ENCODE peak calls at places on chromosomes 3 and 15, in five cellular contexts. E, C, O, L and I are unnamed samples.

GRCh38 chr3:193822492-193823220 is 229.6 kb downstream of the OPA1 start:
- DNase-seq in L (no peak), O (peak), E (no peak), C (no peak), I (no peak)

GRCh38 chr3:38521391-38521987 is 25.3 kb downstream of the EXOG start:
- DNase-seq in E (peak), O (peak), C (peak), L (peak), I (peak)

GRCh38 chr15:72397780-72398179 is 325 bp upstream of the TMEM202 start:
- DNase-seq in E (no peak), O (no peak), L (no peak), C (no peak), I (no peak)

GRCh38 chr3:64440498-64440897 is 215.2 kb upstream of the PRICKLE2 start:
- DNase-seq in E (no peak), L (no peak), O (peak), C (peak), I (no peak)

GRCh38 chr3:66066963-66067617 is 28.4 kb upstream of the MAGI1 start:
- DNase-seq in E (no peak), L (no peak), C (no peak), O (no peak), I (no peak)

GRCh38 chr15:72584006-72584405 is 70.5 kb upstream of the GOLGA6B start:
- DNase-seq in C (no peak), O (peak), L (no peak), E (no peak), I (no peak)

GRCh38 chr3:140429791-140430190 is 248.1 kb upstream of the TRIM42 start:
- DNase-seq in E (no peak), O (no peak), L (no peak), C (no peak), I (no peak)

GRCh38 chr3:143170676-143171075 is 51.1 kb downstream of the CHST2 start:
- DNase-seq in C (no peak), L (no peak), E (no peak), O (peak), I (peak)

GRCh38 chr3:127170794-127171193 is 22.1 kb upstream of the PRR23E start:
- DNase-seq in E (peak), L (no peak), C (no peak), O (peak), I (no peak)

GRCh38 chr3:185439745-185440466 is 58.9 kb downstream of the TMEM41A start:
- DNase-seq in O (no peak), E (no peak), L (no peak), C (no peak), I (no peak)

GRCh38 chr15:65323071-65323511 is 18.6 kb downstream of the RNU5B-1 start:
- DNase-seq in L (no peak), E (no peak), O (peak), C (peak), I (no peak)

GRCh38 chr3:158977497-158977896 is 175.6 kb downstream of the MFSD1 start:
- DNase-seq in L (no peak), E (no peak), C (no peak), O (no peak), I (no peak)

GRCh38 chr15:33839540-33839939 is 128.8 kb upstream of the CHRM5 start:
- DNase-seq in O (no peak), C (no peak), L (no peak), E (no peak), I (no peak)

GRCh38 chr3:157369712-157370447 is 66.8 kb upstream of the PTX3 start:
- DNase-seq in E (no peak), O (peak), L (no peak), C (no peak), I (no peak)

GRCh38 chr3:193848547-193848946 is 255.5 kb downstream of the OPA1 start:
- DNase-seq in L (no peak), C (no peak), E (no peak), O (no peak), I (no peak)

DNA sequence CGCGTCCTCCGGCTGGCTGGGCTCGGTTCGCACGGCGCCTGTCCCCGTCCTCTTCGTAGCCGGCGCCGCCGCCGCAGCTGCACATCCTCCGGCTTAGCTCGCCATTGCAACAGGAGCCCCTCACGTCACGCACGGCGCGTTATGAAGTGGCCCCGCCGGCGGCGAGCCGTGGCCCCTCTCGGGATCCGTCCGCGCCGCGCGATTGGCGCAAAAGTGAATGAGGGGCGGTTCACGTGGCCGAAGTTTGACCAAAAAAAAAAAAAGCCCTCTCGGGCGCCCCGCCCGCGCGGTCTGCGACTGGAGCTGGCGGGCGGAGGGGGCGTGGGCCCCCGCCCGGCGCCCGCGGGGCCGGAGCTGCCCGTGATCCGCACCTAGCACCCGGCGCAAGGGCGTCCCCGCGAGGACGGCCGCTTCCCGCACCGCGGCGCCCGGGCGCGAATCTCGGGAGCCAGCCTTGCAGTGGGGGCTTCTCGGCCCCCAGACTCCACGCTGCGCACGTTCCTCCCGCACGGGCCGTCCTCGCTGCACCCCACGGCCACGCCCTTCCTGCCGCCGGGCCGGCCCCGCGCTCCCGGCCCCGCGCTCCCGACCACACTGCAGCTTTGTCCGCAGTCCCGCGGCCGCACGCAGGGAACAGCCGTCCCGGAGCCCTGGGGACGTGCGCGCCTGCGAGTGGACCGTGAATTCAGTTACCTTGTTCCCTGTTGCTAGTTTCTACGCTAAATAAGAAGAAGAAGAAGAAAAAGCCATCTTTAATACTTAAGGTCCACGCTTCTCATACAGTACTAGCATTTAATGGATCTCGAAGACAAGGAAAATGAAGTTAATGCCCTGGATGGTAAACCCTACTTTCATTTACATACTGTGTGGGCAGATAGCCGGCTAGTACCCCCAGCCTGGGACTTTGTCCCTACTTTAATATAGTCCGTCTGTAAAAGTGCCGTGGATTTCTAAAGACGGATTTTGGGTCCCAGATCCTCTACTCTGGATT is at the start of gene CHSY1:
- DNase-seq in C (peak), O (peak), L (peak), E (peak), I (peak)
- TF ChIP-seq CTCF in C (peak), O (no peak), L (no peak), E (no peak), I (no peak)

GRCh38 chr3:135504084-135504685 is 461.3 kb upstream of the PPP2R3A start:
- DNase-seq in L (no peak), E (no peak), C (no peak), O (no peak), I (no peak)
- TF ChIP-seq CTCF in L (no peak), E (no peak), C (peak), O (no peak), I (no peak)

DNA sequence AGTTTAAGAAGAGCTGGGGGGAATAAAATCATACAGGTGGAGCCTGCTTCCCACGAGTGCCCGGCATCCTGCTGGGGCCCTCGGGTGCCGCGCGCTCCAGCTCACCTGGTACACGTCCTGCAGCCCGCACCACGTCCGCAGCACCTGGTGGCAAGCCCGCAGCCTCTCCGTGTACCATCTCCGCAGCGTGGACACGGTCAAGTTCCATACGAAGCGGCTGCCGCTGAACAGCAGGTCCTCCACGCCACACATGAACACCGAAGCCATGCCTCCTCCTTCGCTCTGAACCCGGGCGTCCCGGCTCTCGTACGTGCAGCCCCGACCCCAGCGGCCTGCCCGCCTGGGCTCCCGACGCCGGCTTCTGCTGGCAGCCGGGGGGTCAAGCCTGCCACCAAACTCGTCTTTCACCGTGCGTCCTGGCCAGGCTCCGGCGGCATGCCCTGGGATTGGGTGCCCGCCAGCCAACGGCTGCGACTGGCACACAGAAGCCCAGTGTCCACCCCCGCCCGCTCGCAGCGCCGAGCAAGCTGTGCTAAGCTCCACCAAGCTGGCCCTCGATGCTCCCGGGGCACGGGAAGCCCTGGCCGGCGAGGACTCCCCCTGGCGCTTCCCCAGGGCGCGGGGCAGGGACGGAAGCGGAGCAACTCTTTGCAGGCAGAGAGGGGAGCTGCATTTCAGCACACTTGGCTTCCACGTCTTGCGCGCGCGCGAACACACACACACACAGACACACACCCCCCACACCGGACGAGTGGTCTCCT is at the start of gene FRMD4B:
- DNase-seq in E (peak), L (peak), O (peak), C (peak), I (peak)
- TF ChIP-seq CTCF in E (no peak), L (no peak), O (peak), C (peak), I (peak)

GRCh38 chr3:119831941-119832371 is 50.1 kb downstream of the NR1I2 start:
- DNase-seq in O (peak), L (no peak), C (no peak), E (no peak), I (no peak)
- TF ChIP-seq CTCF in O (no peak), L (no peak), C (no peak), E (no peak), I (no peak)

GRCh38 chr3:128170866-128171516 is 17.7 kb downstream of the EEFSEC start:
- DNase-seq in E (no peak), C (peak), L (peak), O (peak), I (no peak)
- TF ChIP-seq CTCF in E (no peak), C (peak), L (peak), O (peak), I (no peak)

GRCh38 chr3:122978569-122978968 is 49.0 kb downstream of the SEMA5B start:
- DNase-seq in L (no peak), E (no peak), C (no peak), O (no peak), I (no peak)

GRCh38 chr3:122984007-122984406 is 43.6 kb downstream of the SEMA5B start:
- DNase-seq in E (no peak), L (no peak), C (no peak), O (no peak), I (no peak)

GRCh38 chr3:122985539-122985938 is 42.0 kb downstream of the SEMA5B start:
- DNase-seq in L (no peak), O (no peak), E (no peak), C (no peak), I (no peak)

GRCh38 chr3:122984650-122985049 is 42.9 kb downstream of the SEMA5B start:
- DNase-seq in O (no peak), E (no peak), L (no peak), C (no peak), I (no peak)

GRCh38 chr3:122982202-122983185 is 45.1 kb downstream of the SEMA5B start:
- DNase-seq in O (no peak), L (no peak), C (peak), E (no peak), I (no peak)
- TF ChIP-seq CTCF in O (no peak), L (no peak), C (peak), E (no peak), I (no peak)

GRCh38 chr15:41882689-41883483 is 11.0 kb downstream of the SPTBN5 start:
- DNase-seq in O (no peak), E (no peak), L (no peak), C (no peak), I (no peak)
- TF ChIP-seq CTCF in O (no peak), E (no peak), L (no peak), C (no peak), I (no peak)